ENCODE peak calls at places on chromosomes 12 and 14, in five cellular contexts. One of them, this sample, is unnamed.

GRCh38 chr12:57233357-57234232 is 4.1 kb downstream of the SHMT2 start:
- DNase-seq in GM12878: no peak
- DNase-seq in H1: no peak
- DNase-seq in HCT116: no peak
- DNase-seq in HepG2: no peak
- DNase-seq in this sample: no peak

GRCh38 chr14:51650721-51651387 is 856 bp upstream of the FRMD6 start:
- DNase-seq in HepG2: no peak
- DNase-seq in H1: no peak
- DNase-seq in HCT116: no peak
- DNase-seq in GM12878: no peak
- DNase-seq in this sample: peak

GRCh38 chr14:74516451-74517155 is 23.0 kb downstream of the ISCA2 start:
- DNase-seq in HCT116: no peak
- DNase-seq in HepG2: peak
- DNase-seq in H1: no peak
- DNase-seq in GM12878: no peak
- DNase-seq in this sample: no peak

GRCh38 chr12:81257952-81258551 is 180.2 kb downstream of the ACSS3 start:
- DNase-seq in HCT116: peak
- DNase-seq in GM12878: no peak
- DNase-seq in H1: no peak
- DNase-seq in HepG2: peak
- DNase-seq in this sample: peak

GRCh38 chr12:125214289-125214688 is 149.1 kb downstream of the AACS start:
- DNase-seq in H1: no peak
- DNase-seq in HepG2: no peak
- DNase-seq in HCT116: no peak
- DNase-seq in GM12878: no peak
- DNase-seq in this sample: no peak

GRCh38 chr14:85359505-85359904 is 170.4 kb upstream of the FLRT2 start:
- DNase-seq in GM12878: no peak
- DNase-seq in HepG2: no peak
- DNase-seq in H1: no peak
- DNase-seq in HCT116: no peak
- DNase-seq in this sample: no peak

GRCh38 chr14:103546651-103547454 is 15.6 kb downstream of the BAG5 start:
- DNase-seq in HepG2: peak
- DNase-seq in GM12878: no peak
- DNase-seq in H1: no peak
- DNase-seq in HCT116: peak
- DNase-seq in this sample: peak

GRCh38 chr14:59454131-59454530 is 11.0 kb downstream of the GPR135 start:
- DNase-seq in HepG2: no peak
- DNase-seq in HCT116: no peak
- DNase-seq in GM12878: no peak
- DNase-seq in H1: no peak
- DNase-seq in this sample: no peak

GRCh38 chr12:11433664-11434063 is 38.3 kb upstream of the PRB2 start:
- DNase-seq in GM12878: no peak
- DNase-seq in HepG2: no peak
- DNase-seq in HCT116: no peak
- DNase-seq in H1: no peak
- DNase-seq in this sample: no peak

GRCh38 chr14:21071225-21072041 is 1.3 kb downstream of the ARHGEF40 start:
- DNase-seq in HepG2: peak
- DNase-seq in GM12878: peak
- DNase-seq in H1: no peak
- DNase-seq in HCT116: no peak
- DNase-seq in this sample: no peak

GRCh38 chr12:26701604-26702215 is 131.3 kb downstream of the ITPR2 start:
- DNase-seq in GM12878: no peak
- DNase-seq in HCT116: peak
- DNase-seq in HepG2: peak
- DNase-seq in H1: no peak
- DNase-seq in this sample: no peak

GRCh38 chr12:106645074-106645421 is 62.2 kb downstream of the RFX4 start:
- DNase-seq in HCT116: no peak
- DNase-seq in H1: no peak
- DNase-seq in GM12878: no peak
- DNase-seq in HepG2: peak
- DNase-seq in this sample: peak

DNA sequence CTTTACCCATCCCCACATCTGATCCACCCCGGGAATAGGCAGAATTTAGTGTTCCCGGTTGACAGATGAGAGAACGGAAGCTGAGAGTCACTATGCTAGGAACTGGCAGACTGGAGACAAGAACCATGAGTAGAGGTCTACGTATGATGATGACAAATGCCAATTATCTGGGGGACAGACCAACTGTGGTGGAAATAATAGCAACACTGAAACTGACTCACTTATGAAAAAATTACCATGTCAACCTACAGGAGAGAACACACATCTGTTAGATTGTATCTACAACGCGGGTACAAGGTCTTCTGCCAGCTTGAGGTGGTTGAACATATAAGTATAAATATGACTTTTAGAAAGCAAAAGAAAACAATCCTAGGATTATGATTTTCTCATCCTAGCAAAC is 15.4 kb upstream of the SELPLG start:
- DNase-seq in HepG2: no peak
- DNase-seq in HCT116: no peak
- DNase-seq in GM12878: no peak
- DNase-seq in H1: no peak
- DNase-seq in this sample: no peak
- TF ChIP-seq JUND in HepG2: no peak
- TF ChIP-seq JUND in HCT116: no peak
- TF ChIP-seq JUND in GM12878: no peak
- TF ChIP-seq JUND in H1: no peak
- TF ChIP-seq JUND in this sample: no peak

DNA sequence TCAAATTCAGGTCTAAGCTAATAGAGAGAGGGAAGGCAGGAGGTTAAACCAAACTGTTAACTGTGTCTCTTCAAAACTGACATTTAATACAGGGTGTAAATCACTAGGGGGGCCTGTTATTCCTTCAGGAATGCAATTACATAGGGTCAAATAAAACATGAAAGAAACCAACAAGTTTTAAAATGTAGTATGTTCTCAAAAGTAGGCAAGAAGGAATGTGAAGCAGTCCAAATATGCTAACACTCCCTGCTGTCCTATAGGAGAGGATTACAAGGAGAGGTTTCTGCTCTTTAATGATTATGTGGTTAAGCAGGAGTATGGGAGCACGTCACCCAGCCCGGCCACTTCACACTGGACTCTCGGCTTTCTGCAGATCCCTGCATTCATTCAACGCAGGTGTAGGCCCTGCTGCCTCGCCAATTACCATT is 42.5 kb upstream of the BMP4 start:
- DNase-seq in H1: no peak
- DNase-seq in HepG2: peak
- DNase-seq in HCT116: no peak
- DNase-seq in GM12878: no peak
- DNase-seq in this sample: peak
- TF ChIP-seq JUND in H1: no peak
- TF ChIP-seq JUND in HepG2: no peak
- TF ChIP-seq JUND in HCT116: no peak
- TF ChIP-seq JUND in GM12878: no peak
- TF ChIP-seq JUND in this sample: no peak

GRCh38 chr12:110565919-110566871 is 16.9 kb downstream of the PPTC7 start:
- DNase-seq in H1: no peak
- DNase-seq in HCT116: no peak
- DNase-seq in HepG2: peak
- DNase-seq in GM12878: no peak
- DNase-seq in this sample: no peak
- TF ChIP-seq JUND in H1: no peak
- TF ChIP-seq JUND in HCT116: no peak
- TF ChIP-seq JUND in HepG2: no peak
- TF ChIP-seq JUND in GM12878: no peak
- TF ChIP-seq JUND in this sample: no peak

GRCh38 chr12:79407671-79408622 is 282.8 kb downstream of the PAWR start:
- DNase-seq in H1: peak
- DNase-seq in HepG2: peak
- DNase-seq in GM12878: peak
- DNase-seq in HCT116: peak
- DNase-seq in this sample: no peak

GRCh38 chr12:79406993-79407392 is 283.8 kb downstream of the PAWR start:
- DNase-seq in GM12878: no peak
- DNase-seq in HepG2: no peak
- DNase-seq in H1: no peak
- DNase-seq in HCT116: no peak
- DNase-seq in this sample: no peak

GRCh38 chr12:79411791-79412190 is 279.0 kb downstream of the PAWR start:
- DNase-seq in H1: no peak
- DNase-seq in HepG2: no peak
- DNase-seq in GM12878: no peak
- DNase-seq in HCT116: no peak
- DNase-seq in this sample: no peak

GRCh38 chr12:79408665-79409064 is 282.1 kb downstream of the PAWR start:
- DNase-seq in GM12878: no peak
- DNase-seq in HCT116: no peak
- DNase-seq in H1: no peak
- DNase-seq in HepG2: no peak
- DNase-seq in this sample: no peak

GRCh38 chr12:79409562-79409961 is 281.2 kb downstream of the PAWR start:
- DNase-seq in GM12878: no peak
- DNase-seq in H1: no peak
- DNase-seq in HCT116: no peak
- DNase-seq in HepG2: no peak
- DNase-seq in this sample: no peak
- TF ChIP-seq JUND in GM12878: no peak
- TF ChIP-seq JUND in H1: no peak
- TF ChIP-seq JUND in HCT116: no peak
- TF ChIP-seq JUND in HepG2: no peak
- TF ChIP-seq JUND in this sample: no peak

GRCh38 chr12:7694556-7694955 is 1.0 kb downstream of the GDF3 start:
- DNase-seq in GM12878: no peak
- DNase-seq in HCT116: no peak
- DNase-seq in HepG2: no peak
- DNase-seq in H1: peak
- DNase-seq in this sample: no peak

GRCh38 chr12:7693793-7694192 is 1.8 kb downstream of the GDF3 start:
- DNase-seq in HCT116: no peak
- DNase-seq in H1: no peak
- DNase-seq in GM12878: no peak
- DNase-seq in HepG2: no peak
- DNase-seq in this sample: no peak

GRCh38 chr12:7695159-7695930 is at the start of gene GDF3:
- DNase-seq in H1: no peak
- DNase-seq in GM12878: no peak
- DNase-seq in HepG2: no peak
- DNase-seq in HCT116: no peak
- DNase-seq in this sample: no peak
- TF ChIP-seq JUND in H1: no peak
- TF ChIP-seq JUND in GM12878: no peak
- TF ChIP-seq JUND in HepG2: no peak
- TF ChIP-seq JUND in HCT116: no peak
- TF ChIP-seq JUND in this sample: no peak